ENCODE peak calls at places on chromosomes 4 and X, in four cellular contexts. One of them, this sample, is unnamed.

GRCh38 chr4:78704981-78705757 is 71.0 kb upstream of the BMP2K start:
- DNase-seq in astrocyte of the spinal cord: peak
- DNase-seq in kidney: no peak
- DNase-seq in astrocyte of the cerebellum: peak
- DNase-seq in this sample: peak

GRCh38 chr4:81919238-81919637 is 447.5 kb upstream of the RASGEF1B start:
- DNase-seq in kidney: no peak
- DNase-seq in astrocyte of the cerebellum: no peak
- DNase-seq in astrocyte of the spinal cord: no peak
- DNase-seq in this sample: peak

GRCh38 chr4:42454755-42455154 is 57.5 kb downstream of the SHISA3 start:
- DNase-seq in astrocyte of the spinal cord: no peak
- DNase-seq in astrocyte of the cerebellum: no peak
- DNase-seq in kidney: no peak
- DNase-seq in this sample: peak

GRCh38 chr4:72205831-72206230 is 174.0 kb downstream of the NPFFR2 start:
- DNase-seq in kidney: no peak
- DNase-seq in astrocyte of the cerebellum: no peak
- DNase-seq in astrocyte of the spinal cord: no peak
- DNase-seq in this sample: no peak

GRCh38 chr4:153427363-153428071 is 38.6 kb upstream of the TMEM131L start:
- DNase-seq in astrocyte of the cerebellum: no peak
- DNase-seq in kidney: no peak
- DNase-seq in astrocyte of the spinal cord: peak
- DNase-seq in this sample: peak

GRCh38 chr4:95377511-95377910 is 171.3 kb downstream of the UNC5C start:
- DNase-seq in astrocyte of the spinal cord: no peak
- DNase-seq in kidney: no peak
- DNase-seq in astrocyte of the cerebellum: no peak
- DNase-seq in this sample: no peak

GRCh38 chr4:174283507-174284180 is at the start of the genes CEP44 and FBXO8:
- DNase-seq in astrocyte of the spinal cord: peak
- DNase-seq in kidney: peak
- DNase-seq in astrocyte of the cerebellum: peak
- DNase-seq in this sample: peak

GRCh38 chr4:56050584-56050983 is 101.8 kb downstream of the CEP135 start:
- DNase-seq in astrocyte of the spinal cord: no peak
- DNase-seq in kidney: no peak
- DNase-seq in astrocyte of the cerebellum: no peak
- DNase-seq in this sample: no peak

GRCh38 chrX:22105231-22105630 is 73.1 kb downstream of the PHEX start:
- DNase-seq in kidney: no peak
- DNase-seq in astrocyte of the cerebellum: no peak
- DNase-seq in astrocyte of the spinal cord: peak
- DNase-seq in this sample: peak

GRCh38 chrX:103101280-103102042 is 8.5 kb upstream of the NXF3 start:
- DNase-seq in astrocyte of the spinal cord: no peak
- DNase-seq in kidney: no peak
- DNase-seq in astrocyte of the cerebellum: no peak
- DNase-seq in this sample: no peak

GRCh38 chr4:151745727-151746231 is 15.0 kb downstream of the GATB start:
- DNase-seq in astrocyte of the spinal cord: peak
- DNase-seq in kidney: no peak
- DNase-seq in astrocyte of the cerebellum: no peak
- DNase-seq in this sample: peak

DNA sequence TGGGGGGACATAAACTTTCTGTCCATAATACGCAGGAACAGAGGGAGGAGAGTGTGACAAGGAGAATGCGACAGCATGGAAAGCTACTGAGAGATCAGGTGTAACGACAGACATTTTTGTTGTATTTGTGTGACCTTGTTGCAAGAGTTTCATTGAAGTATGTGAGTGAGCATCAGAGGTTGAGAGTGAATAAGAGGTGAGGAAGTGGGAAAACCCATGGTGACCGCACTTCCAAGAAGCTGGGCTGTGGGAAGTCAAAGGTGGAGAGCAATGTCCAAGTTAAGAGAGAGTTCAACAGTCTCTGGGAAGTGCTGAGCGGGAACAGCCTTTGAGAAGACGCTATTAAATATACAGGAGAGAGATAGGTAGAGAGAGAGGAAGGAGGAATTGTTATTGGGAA is 76.4 kb upstream of the PGRMC2 start:
- DNase-seq in astrocyte of the spinal cord: no peak
- DNase-seq in kidney: no peak
- DNase-seq in astrocyte of the cerebellum: no peak
- DNase-seq in this sample: no peak
- H3K4me3 ChIP-seq in astrocyte of the spinal cord: no peak
- H3K4me3 ChIP-seq in kidney: no peak
- H3K4me3 ChIP-seq in astrocyte of the cerebellum: no peak
- H3K4me3 ChIP-seq in this sample: no peak

DNA sequence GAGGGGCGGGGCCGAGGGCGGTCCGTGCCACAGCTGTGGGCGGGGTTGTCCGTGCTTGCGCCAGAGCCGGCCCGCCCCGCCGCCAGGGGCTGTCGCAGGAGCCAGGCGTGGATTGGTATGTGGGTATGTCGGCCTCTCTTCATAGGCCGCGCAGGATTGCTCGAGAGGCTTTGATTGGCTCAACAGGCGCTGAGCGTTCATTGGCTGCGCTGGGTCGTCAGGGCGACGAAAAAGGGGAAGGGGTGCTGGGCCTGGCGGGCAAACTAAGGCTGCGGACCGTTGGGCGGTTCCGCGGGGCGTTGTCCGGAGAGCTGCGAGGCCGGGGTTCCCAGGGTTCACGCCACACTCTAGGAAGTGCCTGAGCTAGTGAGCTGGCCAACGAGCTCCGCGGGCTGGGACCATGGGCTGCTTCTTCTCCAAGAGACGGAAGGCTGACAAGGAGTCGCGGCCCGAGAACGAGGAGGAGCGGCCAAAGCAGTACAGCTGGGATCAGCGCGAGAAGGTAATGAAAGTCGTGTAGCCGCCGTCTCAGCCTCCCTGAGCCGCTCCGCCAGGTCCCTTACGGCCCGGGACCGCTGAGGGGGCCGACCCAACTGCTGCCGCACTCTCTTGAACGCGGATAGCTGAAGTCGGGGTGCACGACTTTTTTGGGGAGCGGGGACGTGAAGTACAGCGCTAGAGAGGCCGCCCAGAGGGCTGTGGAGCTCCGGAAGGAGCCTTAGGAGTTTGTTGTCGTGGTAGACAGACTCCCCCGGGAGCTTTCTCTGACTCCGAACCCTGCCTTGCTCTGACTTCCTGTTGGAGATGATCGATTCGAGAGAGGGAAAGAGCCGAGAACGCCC is at the start of gene RP2:
- DNase-seq in astrocyte of the cerebellum: peak
- DNase-seq in astrocyte of the spinal cord: peak
- DNase-seq in kidney: peak
- DNase-seq in this sample: peak
- TF ChIP-seq CTCF in astrocyte of the cerebellum: peak
- TF ChIP-seq CTCF in astrocyte of the spinal cord: no peak
- TF ChIP-seq CTCF in kidney: no peak
- TF ChIP-seq CTCF in this sample: no peak

GRCh38 chrX:56764153-56764974 is 35.3 kb downstream of the NBDY start:
- DNase-seq in astrocyte of the spinal cord: peak
- DNase-seq in kidney: peak
- DNase-seq in astrocyte of the cerebellum: peak
- DNase-seq in this sample: peak

GRCh38 chrX:56762220-56762619 is 33.2 kb downstream of the NBDY start:
- DNase-seq in kidney: no peak
- DNase-seq in astrocyte of the cerebellum: no peak
- DNase-seq in astrocyte of the spinal cord: no peak
- DNase-seq in this sample: no peak

GRCh38 chrX:56764975-56765791 is 36.1 kb downstream of the NBDY start:
- DNase-seq in astrocyte of the cerebellum: no peak
- DNase-seq in astrocyte of the spinal cord: no peak
- DNase-seq in kidney: peak
- DNase-seq in this sample: no peak

GRCh38 chrX:56762707-56763555 is 33.9 kb downstream of the NBDY start:
- DNase-seq in astrocyte of the spinal cord: no peak
- DNase-seq in astrocyte of the cerebellum: no peak
- DNase-seq in kidney: peak
- DNase-seq in this sample: no peak

GRCh38 chrX:56763556-56764152 is 34.6 kb downstream of the NBDY start:
- DNase-seq in astrocyte of the cerebellum: peak
- DNase-seq in kidney: peak
- DNase-seq in astrocyte of the spinal cord: peak
- DNase-seq in this sample: no peak
- H3K4me3 ChIP-seq in astrocyte of the cerebellum: peak
- H3K4me3 ChIP-seq in kidney: no peak
- H3K4me3 ChIP-seq in astrocyte of the spinal cord: peak
- H3K4me3 ChIP-seq in this sample: no peak

GRCh38 chr4:118680808-118681207 is 4.4 kb upstream of the METTL14 start:
- DNase-seq in kidney: no peak
- DNase-seq in astrocyte of the cerebellum: no peak
- DNase-seq in astrocyte of the spinal cord: no peak
- DNase-seq in this sample: no peak

GRCh38 chr4:118683513-118683912 is 1.7 kb upstream of the METTL14 start:
- DNase-seq in astrocyte of the spinal cord: no peak
- DNase-seq in astrocyte of the cerebellum: no peak
- DNase-seq in kidney: no peak
- DNase-seq in this sample: peak

GRCh38 chr4:118682928-118683327 is 2.3 kb upstream of the METTL14 start:
- DNase-seq in astrocyte of the spinal cord: peak
- DNase-seq in kidney: no peak
- DNase-seq in astrocyte of the cerebellum: no peak
- DNase-seq in this sample: peak

DNA sequence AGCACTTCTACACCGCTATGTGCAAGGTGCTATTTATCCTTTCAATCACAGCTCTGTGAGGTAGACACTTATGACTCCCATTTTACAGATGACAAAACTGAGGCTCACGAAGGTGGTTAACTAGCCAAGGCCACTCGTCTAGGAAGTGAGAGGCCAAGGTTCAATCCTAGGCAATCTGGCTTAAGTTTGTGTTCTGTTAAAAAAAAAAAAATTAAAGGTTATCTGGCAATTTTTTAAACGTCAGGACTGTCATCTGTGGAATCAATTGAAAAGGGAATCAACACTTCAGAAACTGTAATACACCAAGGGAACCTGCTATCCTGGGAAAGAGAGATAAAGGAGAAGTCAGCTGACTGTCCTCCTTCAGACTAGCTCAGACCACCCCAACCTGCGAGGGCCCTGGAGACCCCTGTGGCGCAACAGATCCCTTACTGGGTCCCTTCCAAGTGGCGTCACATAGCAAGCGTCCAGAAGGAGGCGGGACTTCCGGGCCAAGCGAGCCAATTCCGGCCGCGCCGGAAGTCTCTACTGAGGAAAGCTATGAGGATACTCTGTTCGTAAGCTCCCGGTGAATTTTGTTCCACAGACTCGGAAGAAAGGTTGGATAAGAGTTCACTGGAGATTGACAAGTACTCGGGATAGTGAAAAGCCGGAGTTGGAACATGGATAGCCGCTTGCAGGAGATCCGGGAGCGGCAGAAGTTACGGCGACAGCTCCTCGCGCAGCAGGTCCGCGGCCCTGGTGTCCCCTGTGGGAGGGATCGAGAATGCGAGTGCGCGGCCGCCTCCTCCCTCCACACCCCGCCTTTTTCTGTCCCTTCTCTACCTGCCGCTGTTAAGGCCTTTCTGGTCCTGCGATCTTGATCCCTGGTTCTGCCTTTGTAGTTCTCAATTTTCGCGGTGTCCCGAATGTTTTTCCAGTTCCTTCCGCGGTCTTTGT is at the start of gene METTL14:
- DNase-seq in astrocyte of the spinal cord: peak
- DNase-seq in kidney: peak
- DNase-seq in astrocyte of the cerebellum: peak
- DNase-seq in this sample: peak
- TF ChIP-seq CTCF in astrocyte of the spinal cord: no peak
- TF ChIP-seq CTCF in kidney: peak
- TF ChIP-seq CTCF in astrocyte of the cerebellum: no peak
- TF ChIP-seq CTCF in this sample: no peak

This sample was measured in cardiac fibroblast.